ENCODE peak calls at places on chromosomes 4 and X, in nine cellular contexts. X, G, I, A, V, H, C, U and J are unnamed samples.

GRCh38 chrX:17635231-17635630 is 102.1 kb upstream of the SCML1 start:
- DNase-seq in X (no peak), G (no peak), I (no peak), A (no peak), V (no peak), H (no peak), C (no peak), U (no peak), J (peak)

GRCh38 chr4:111994392-111994791 is 150.9 kb upstream of the FAM241A start:
- DNase-seq in X (no peak), G (no peak), I (no peak), A (no peak), V (no peak), H (no peak), C (no peak), U (no peak), J (no peak)

GRCh38 chr4:8232748-8233147 is 33.7 kb downstream of the SH3TC1 start:
- DNase-seq in X (no peak), G (no peak), I (no peak), A (no peak), V (no peak), H (no peak), C (no peak), U (no peak), J (no peak)

GRCh38 chrX:80285131-80285773 is 135.0 kb upstream of the TENT5D start:
- DNase-seq in X (no peak), G (no peak), I (no peak), A (no peak), V (no peak), H (no peak), C (no peak), U (no peak), J (peak)

GRCh38 chr4:73018595-73018994 is 50.9 kb downstream of the COX18 start:
- DNase-seq in X (no peak), G (no peak), I (no peak), A (no peak), V (no peak), H (no peak), C (no peak), U (no peak), J (no peak)

GRCh38 chrX:48578661-48579128 is 4.4 kb downstream of the RBM3 start:
- DNase-seq in X (no peak), G (no peak), I (no peak), A (no peak), V (no peak), H (no peak), C (no peak), U (no peak), J (no peak)

GRCh38 chr4:67160409-67160808 is 384.9 kb downstream of the CENPC start:
- DNase-seq in X (no peak), G (no peak), I (no peak), A (no peak), V (no peak), H (no peak), C (no peak), U (no peak), J (no peak)

GRCh38 chr4:97404876-97405523 is 738.3 kb downstream of the STPG2 start:
- DNase-seq in X (no peak), G (no peak), I (no peak), A (no peak), V (no peak), H (no peak), C (no peak), U (no peak), J (no peak)

GRCh38 chr4:34046580-34046979 is 2197.7 kb downstream of the ARAP2 start:
- DNase-seq in X (no peak), G (no peak), I (no peak), A (no peak), V (no peak), H (no peak), C (peak), U (no peak), J (no peak)

GRCh38 chrX:319579-320125 is 1.1 kb upstream of the GTPBP6 start:
- DNase-seq in X (no peak), G (peak), I (no peak), A (no peak), V (no peak), H (no peak), C (no peak), U (no peak), J (no peak)

GRCh38 chr4:82842593-82842992 is 44.0 kb upstream of the SCD5 start:
- DNase-seq in X (no peak), G (no peak), I (no peak), A (no peak), V (no peak), H (no peak), C (peak), U (no peak), J (no peak)

GRCh38 chr4:85548116-85548515 is 73.2 kb downstream of the ARHGAP24 start:
- DNase-seq in X (no peak), G (no peak), I (no peak), A (no peak), V (no peak), H (no peak), C (no peak), U (no peak), J (no peak)

GRCh38 chr4:177375372-177375771 is 65.7 kb downstream of the NEIL3 start:
- DNase-seq in X (no peak), G (no peak), I (no peak), A (no peak), V (no peak), H (no peak), C (no peak), U (no peak), J (no peak)

GRCh38 chr4:153535735-153536494 is 69.8 kb downstream of the TMEM131L start:
- DNase-seq in X (no peak), G (no peak), I (no peak), A (no peak), V (no peak), H (no peak), C (no peak), U (no peak), J (no peak)

GRCh38 chrX:14865201-14865600 is 7.7 kb downstream of the FANCB start:
- DNase-seq in X (no peak), G (no peak), I (no peak), A (no peak), V (no peak), H (no peak), C (no peak), U (no peak), J (no peak)

GRCh38 chrX:134636859-134637258 is 21.4 kb downstream of the PLAC1 start:
- DNase-seq in X (peak), G (no peak), I (no peak), A (no peak), V (no peak), H (no peak), C (no peak), U (no peak), J (no peak)

GRCh38 chr4:85756938-85757337 is 282.0 kb downstream of the ARHGAP24 start:
- DNase-seq in X (no peak), G (no peak), I (no peak), A (no peak), V (no peak), H (no peak), C (peak), U (no peak), J (no peak)

GRCh38 chr4:4226606-4227438 is at the start of gene OTOP1:
- DNase-seq in X (no peak), G (no peak), I (no peak), A (no peak), V (no peak), H (no peak), C (no peak), U (no peak), J (no peak)

GRCh38 chr4:74121643-74122579 is 22.9 kb upstream of the CXCL2 start:
- DNase-seq in X (no peak), G (no peak), I (no peak), A (no peak), V (no peak), H (no peak), C (no peak), U (no peak), J (no peak)

GRCh38 chr4:11138964-11139363 is 289.7 kb downstream of the HS3ST1 start:
- DNase-seq in X (no peak), G (no peak), I (no peak), A (no peak), V (no peak), H (no peak), C (no peak), U (no peak), J (no peak)

GRCh38 chrX:150897371-150898319 is 823 bp downstream of the CD99L2 start:
- DNase-seq in X (peak), G (no peak), I (no peak), A (no peak), V (peak), H (peak), C (peak), U (peak), J (no peak)

GRCh38 chrX:153638436-153639176 is 8.4 kb upstream of the DUSP9 start:
- DNase-seq in X (no peak), G (no peak), I (no peak), A (no peak), V (no peak), H (no peak), C (no peak), U (no peak), J (no peak)

GRCh38 chrX:124256209-124256608 is 76.3 kb upstream of the TEX13D start:
- DNase-seq in X (no peak), G (no peak), I (no peak), A (no peak), V (no peak), H (no peak), C (no peak), U (no peak), J (no peak)

GRCh38 chr4:530017-530781 is 31.2 kb downstream of the PIGG start:
- DNase-seq in X (no peak), G (no peak), I (no peak), A (no peak), V (no peak), H (no peak), C (no peak), U (no peak), J (no peak)

GRCh38 chr4:153115322-153116100 is 88.7 kb upstream of the TRIM2 start:
- DNase-seq in X (no peak), G (no peak), I (no peak), A (peak), V (peak), H (no peak), C (peak), U (no peak), J (no peak)

GRCh38 chrX:71282514-71283408 is 674 bp upstream of the NONO start:
- DNase-seq in X (no peak), G (no peak), I (no peak), A (no peak), V (peak), H (peak), C (peak), U (no peak), J (no peak)

GRCh38 chr4:181301735-181302380 is 941.3 kb upstream of the TENM3 start:
- DNase-seq in X (no peak), G (peak), I (peak), A (peak), V (peak), H (peak), C (no peak), U (no peak), J (no peak)

GRCh38 chr4:6324999-6325790 is 55.5 kb downstream of the WFS1 start:
- DNase-seq in X (no peak), G (peak), I (no peak), A (peak), V (no peak), H (no peak), C (no peak), U (no peak), J (no peak)

GRCh38 chrX:71637253-71637618 is 18.9 kb upstream of the CXCR3 start:
- DNase-seq in X (no peak), G (no peak), I (no peak), A (no peak), V (no peak), H (no peak), C (no peak), U (no peak), J (no peak)

GRCh38 chrX:44017726-44018125 is 44.5 kb upstream of the NDP start:
- DNase-seq in X (no peak), G (no peak), I (no peak), A (no peak), V (no peak), H (no peak), C (no peak), U (peak), J (no peak)